ENCODE peak calls at places on chromosomes 7 and 10, in ten cellular contexts. N is esophagus squamous epithelium, M is IMR-90, D is body of pancreas, C is transverse colon, X is H54, O is spleen, W is heart left ventricle, V is gastrocnemius medialis, S is ovary. T is an unnamed sample.

GRCh38 chr10:112202561-112203241 is 19.1 kb upstream of the GPAM start:
- DNase-seq in S (no peak), N (no peak), M (peak), X (peak), W (no peak), V (no peak), D (no peak), C (no peak), O (no peak), T (no peak)

GRCh38 chr7:100000239-100000638 is 15.2 kb upstream of the ZKSCAN1 start:
- DNase-seq in S (no peak), X (no peak), O (peak), W (no peak), N (no peak), M (no peak), C (no peak), V (no peak), D (no peak), T (no peak)

GRCh38 chr7:5354460-5355279 is 69.0 kb downstream of the TNRC18 start:
- DNase-seq in V (peak), S (peak), M (peak), C (peak), D (peak), X (no peak), O (no peak), W (no peak), N (no peak), T (no peak)

GRCh38 chr10:62559481-62560206 is 185.5 kb downstream of the ZNF365 start:
- DNase-seq in D (no peak), O (no peak), V (no peak), W (no peak), X (no peak), C (no peak), N (no peak), S (no peak), M (no peak), T (no peak)

GRCh38 chr10:95403690-95404459 is 113.1 kb upstream of the PDLIM1 start:
- DNase-seq in N (no peak), S (no peak), O (no peak), M (no peak), C (no peak), V (no peak), X (no peak), D (no peak), W (peak), T (peak)

GRCh38 chr10:76033457-76034196 is 602.2 kb downstream of the LRMDA start:
- DNase-seq in N (no peak), C (no peak), M (peak), X (no peak), S (no peak), V (no peak), O (no peak), W (no peak), D (peak), T (no peak)

GRCh38 chr10:114650831-114651230 is 7.2 kb downstream of the ABLIM1 start:
- DNase-seq in X (no peak), S (no peak), C (no peak), D (no peak), M (no peak), V (no peak), W (no peak), N (no peak), O (no peak), T (no peak)

GRCh38 chr10:36148207-36148606 is 506.1 kb upstream of the FZD8 start:
- DNase-seq in D (no peak), O (no peak), V (no peak), M (peak), X (no peak), W (no peak), N (no peak), S (no peak), C (no peak), T (no peak)

GRCh38 chr10:4807803-4808507 is 18.1 kb upstream of the AKR1E2 start:
- DNase-seq in C (no peak), M (peak), O (no peak), S (no peak), D (no peak), X (peak), W (no peak), N (no peak), V (no peak), T (no peak)

GRCh38 chr10:118615888-118616287 is 20.4 kb upstream of the PRLHR start:
- DNase-seq in D (no peak), M (peak), C (no peak), O (no peak), V (no peak), X (no peak), N (no peak), S (no peak), W (no peak), T (no peak)

GRCh38 chr7:142603870-142604448 is 145.3 kb upstream of the PRSS1 start:
- DNase-seq in C (peak), N (no peak), O (no peak), W (no peak), S (no peak), X (peak), D (peak), M (peak), V (peak), T (peak)

GRCh38 chr7:56078196-56078595 is 14.1 kb downstream of the SUMF2 start:
- DNase-seq in V (no peak), M (no peak), S (no peak), C (no peak), N (no peak), D (no peak), X (no peak), W (no peak), O (peak), T (no peak)

GRCh38 chr10:34667177-34667576 is 147.9 kb downstream of the PARD3 start:
- DNase-seq in M (no peak), O (no peak), N (no peak), X (no peak), W (no peak), D (no peak), V (no peak), S (no peak), C (no peak), T (no peak)

GRCh38 chr7:37031571-37032257 is 307.4 kb upstream of the AOAH start:
- DNase-seq in D (peak), N (peak), M (peak), X (peak), C (peak), S (peak), O (no peak), V (peak), W (no peak), T (peak)

GRCh38 chr10:86756511-86757109 is at the start of gene BMPR1A:
- DNase-seq in S (peak), N (peak), D (peak), M (peak), O (no peak), V (peak), X (peak), W (no peak), C (no peak), T (no peak)

GRCh38 chr7:93889261-93889660 is 1.3 kb downstream of the TFPI2 start:
- DNase-seq in W (no peak), C (no peak), S (no peak), M (peak), X (no peak), O (no peak), D (no peak), V (no peak), N (no peak), T (no peak)

GRCh38 chr10:119165171-119166110 is at the start of gene SFXN4:
- DNase-seq in X (peak), W (peak), N (peak), M (peak), C (peak), D (peak), V (peak), O (peak), S (peak), T (peak)

GRCh38 chr10:18886102-18886501 is 162.5 kb upstream of the MALRD1 start:
- DNase-seq in M (peak), C (no peak), V (no peak), N (no peak), D (no peak), W (no peak), S (no peak), X (no peak), O (no peak), T (no peak)

GRCh38 chr10:71241114-71241898 is 28.9 kb downstream of the UNC5B start:
- DNase-seq in C (no peak), V (no peak), N (no peak), M (peak), D (no peak), O (no peak), X (no peak), W (peak), S (no peak), T (no peak)

GRCh38 chr10:126243306-126243705 is 145.0 kb downstream of the ADAM12 start:
- DNase-seq in S (no peak), O (no peak), M (peak), X (no peak), N (no peak), D (no peak), V (no peak), W (no peak), C (no peak), T (no peak)

GRCh38 chr7:104978460-104978859 is 35.5 kb upstream of the KMT2E start:
- DNase-seq in V (no peak), W (no peak), N (no peak), D (no peak), C (no peak), X (no peak), M (no peak), S (no peak), O (no peak), T (no peak)

GRCh38 chr7:77794000-77794399 is 4.2 kb downstream of the TMEM60 start:
- DNase-seq in W (no peak), M (no peak), N (no peak), X (no peak), C (no peak), S (no peak), V (peak), D (no peak), O (no peak), T (no peak)

GRCh38 chr10:27223964-27224363 is 16.6 kb downstream of the ACBD5 start:
- DNase-seq in W (no peak), D (peak), V (no peak), M (peak), C (peak), X (no peak), S (peak), N (no peak), O (peak), T (peak)

GRCh38 chr10:95739046-95739445 is 16.9 kb upstream of the ENTPD1 start:
- DNase-seq in W (no peak), S (no peak), D (no peak), O (no peak), C (no peak), M (no peak), V (no peak), N (no peak), X (no peak), T (no peak)

GRCh38 chr7:54831046-54831643 is 72.1 kb upstream of the SEC61G start:
- DNase-seq in W (no peak), N (no peak), D (no peak), O (no peak), V (no peak), M (peak), X (no peak), S (no peak), C (no peak), T (no peak)

GRCh38 chr10:86535057-86535882 is 13.7 kb upstream of the WAPL start:
- DNase-seq in O (peak), D (peak), S (peak), C (peak), M (no peak), N (no peak), W (peak), X (no peak), V (peak), T (peak)

GRCh38 chr10:132449051-132449825 is 52.2 kb downstream of the PWWP2B start:
- DNase-seq in W (peak), C (peak), N (no peak), X (no peak), S (peak), M (no peak), D (peak), V (peak), O (peak), T (no peak)

GRCh38 chr10:47111329-47111862 is 188.6 kb upstream of the GDF10 start:
- DNase-seq in S (no peak), W (no peak), O (no peak), M (no peak), C (no peak), N (no peak), D (no peak), X (no peak), V (no peak), T (no peak)

GRCh38 chr10:112261281-112261822 is 21.8 kb upstream of the TECTB start:
- DNase-seq in V (no peak), X (no peak), M (peak), O (no peak), N (no peak), D (no peak), S (no peak), W (no peak), C (no peak), T (peak)

GRCh38 chr10:5896208-5896607 is 6.2 kb downstream of the FBH1 start:
- DNase-seq in C (no peak), M (no peak), D (no peak), N (no peak), W (no peak), V (no peak), S (no peak), O (no peak), X (no peak), T (no peak)
- TF ChIP-seq POLR2A in C (no peak), M (no peak), D (no peak), N (no peak), W (no peak), V (no peak), S (no peak), O (no peak), X (no peak), T (no peak)

GRCh38 chr7:156642306-156643045 is 1.9 kb downstream of the RNF32 start:
- DNase-seq in C (no peak), O (no peak), M (no peak), V (no peak), W (no peak), D (no peak), S (no peak), X (no peak), N (no peak), T (no peak)

GRCh38 chr7:156639426-156640256 is 933 bp upstream of the RNF32 start:
- DNase-seq in O (no peak), W (peak), D (peak), S (peak), V (no peak), M (no peak), X (no peak), N (no peak), C (peak), T (no peak)

GRCh38 chr7:156640949-156641485 is 443 bp downstream of the RNF32 start:
- DNase-seq in N (no peak), D (peak), M (peak), V (no peak), O (no peak), S (no peak), X (no peak), W (peak), C (peak), T (peak)

GRCh38 chr7:156638443-156639077 is 2.0 kb upstream of the RNF32 start:
- DNase-seq in O (no peak), V (no peak), N (no peak), S (no peak), W (no peak), M (no peak), D (no peak), C (no peak), X (no peak), T (no peak)

DNA sequence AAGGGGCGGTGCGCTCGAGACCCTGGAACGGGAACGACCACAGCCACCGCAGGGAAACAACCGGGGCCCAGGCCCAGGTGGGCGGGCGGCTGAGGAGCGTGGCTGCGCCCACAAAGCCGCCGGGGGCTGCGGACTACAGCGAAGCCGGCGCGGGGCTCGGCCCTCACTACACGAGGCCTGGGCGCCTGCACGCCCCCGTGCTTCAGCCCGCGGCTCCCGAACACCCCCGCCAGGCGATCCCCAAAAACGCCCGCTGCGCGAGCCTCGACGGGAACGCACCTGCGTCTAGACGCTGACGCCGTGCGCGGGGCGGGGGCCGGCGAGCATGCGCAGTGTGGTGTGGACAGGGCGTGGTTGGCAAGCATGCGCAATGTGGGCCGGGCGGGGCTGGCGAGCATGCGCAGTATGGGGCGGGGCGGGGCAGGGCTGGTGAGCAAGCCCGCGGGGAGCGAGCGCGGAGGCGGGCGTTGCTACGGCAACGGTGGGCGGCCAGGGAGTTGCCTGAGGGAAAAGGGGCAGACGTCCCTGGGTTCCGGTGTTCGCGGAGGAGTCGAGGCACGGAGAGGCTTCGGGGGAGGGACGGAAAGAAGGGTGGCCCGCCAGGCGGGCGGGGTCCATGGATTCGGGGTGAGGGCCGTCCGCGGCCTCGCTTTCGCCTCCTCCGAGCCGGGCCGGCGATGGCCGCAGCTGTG is at the start of gene RNF32:
- DNase-seq in W (peak), N (peak), O (peak), D (peak), X (no peak), C (peak), V (peak), S (peak), M (peak), T (peak)
- TF ChIP-seq POLR2A in W (no peak), N (peak), O (no peak), D (peak), X (no peak), C (peak), V (peak), S (peak), M (peak), T (peak)

DNA sequence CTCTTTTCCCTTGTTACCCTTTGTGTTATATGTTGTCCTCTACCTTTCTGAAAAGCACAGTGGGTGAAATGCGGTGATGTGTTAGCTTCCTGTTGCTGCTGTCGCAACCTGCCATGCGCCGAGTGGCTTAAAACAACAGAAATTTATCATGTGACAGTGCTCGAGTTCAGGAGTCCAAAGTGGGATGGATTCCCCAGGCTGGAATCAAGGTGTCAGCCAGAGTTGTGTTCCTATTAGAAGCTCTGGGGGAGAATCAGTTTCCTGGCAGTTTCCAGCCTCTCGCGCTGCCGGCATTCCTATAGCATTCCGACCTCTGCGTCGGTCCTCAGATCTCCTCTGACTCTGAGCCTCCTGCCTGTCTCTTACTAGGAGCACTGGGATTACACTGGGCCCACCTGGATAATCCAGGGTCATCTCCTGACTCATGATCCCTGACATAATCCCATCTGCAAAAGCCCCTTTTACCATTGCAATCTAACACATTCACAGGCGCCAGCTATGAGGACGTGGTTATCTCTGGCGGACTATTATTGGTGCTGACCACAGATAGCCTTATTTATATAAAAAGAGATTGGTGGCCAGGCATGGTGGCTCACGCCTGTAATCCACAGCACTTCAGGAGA is 207.5 kb downstream of the CUX1 start:
- DNase-seq in O (peak), C (peak), M (no peak), X (no peak), N (no peak), V (no peak), S (no peak), W (peak), D (no peak), T (no peak)
- TF ChIP-seq POLR2A in O (no peak), C (no peak), M (no peak), X (no peak), N (no peak), V (no peak), S (no peak), W (no peak), D (no peak), T (no peak)

GRCh38 chr7:65463184-65463583 is 89.5 kb downstream of the ZNF92 start:
- DNase-seq in X (no peak), V (no peak), N (no peak), D (no peak), O (no peak), C (no peak), W (no peak), S (no peak), M (no peak), T (no peak)

GRCh38 chr7:65457705-65458104 is 84.0 kb downstream of the ZNF92 start:
- DNase-seq in N (no peak), O (no peak), D (no peak), X (no peak), W (no peak), V (no peak), S (no peak), M (no peak), C (no peak), T (no peak)

GRCh38 chr7:65459438-65459837 is 85.8 kb downstream of the ZNF92 start:
- DNase-seq in S (no peak), W (no peak), N (no peak), V (no peak), M (no peak), D (no peak), C (no peak), X (no peak), O (no peak), T (no peak)

DNA sequence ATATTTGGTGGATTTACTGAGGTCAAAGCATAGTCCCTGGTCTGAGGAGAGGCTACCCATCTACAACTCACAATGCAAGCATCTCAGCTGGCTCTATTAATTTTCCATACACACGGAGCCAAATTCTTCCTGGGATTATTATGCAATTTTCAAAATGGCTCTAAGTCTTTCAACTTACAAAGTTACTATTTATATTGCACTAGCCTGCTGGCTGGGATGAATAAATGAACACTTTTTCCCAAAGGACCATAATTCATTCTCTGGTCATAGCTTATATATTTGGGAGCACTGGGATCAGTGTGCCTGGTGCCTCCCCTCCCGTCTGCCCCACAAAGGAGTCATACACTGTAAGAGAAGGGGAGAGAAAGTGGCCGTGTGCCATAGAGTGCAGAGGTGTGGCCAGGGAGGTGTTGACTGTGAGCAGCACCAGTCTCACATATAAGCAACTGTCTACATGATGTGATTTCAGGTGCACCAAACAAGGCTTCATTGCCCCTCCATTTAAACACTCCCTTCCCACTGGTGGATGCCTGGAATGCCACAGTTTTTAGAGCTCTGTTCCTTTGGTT is 88.6 kb downstream of the ZNF92 start:
- DNase-seq in S (no peak), V (no peak), M (no peak), W (no peak), X (no peak), N (no peak), O (no peak), C (no peak), D (no peak), T (no peak)
- TF ChIP-seq POLR2A in S (no peak), V (no peak), M (no peak), W (no peak), X (no peak), N (no peak), O (no peak), C (no peak), D (no peak), T (no peak)

T was measured in erythroblast.